ENCODE peak calls at places on chromosomes 6 and 20, in nine cellular contexts. One of them, this sample, is unnamed.

GRCh38 chr20:17867546-17867945 is 101.0 kb downstream of the SNX5 start:
- DNase-seq in heart left ventricle: no peak
- DNase-seq in K562: no peak
- DNase-seq in uterus: no peak
- DNase-seq in transverse colon: no peak
- DNase-seq in HCT116: no peak
- DNase-seq in IMR-90: no peak
- DNase-seq in body of pancreas: no peak
- DNase-seq in sigmoid colon: no peak
- DNase-seq in this sample: no peak

GRCh38 chr6:105649192-105649591 is 246.3 kb upstream of the PREP start:
- DNase-seq in body of pancreas: no peak
- DNase-seq in IMR-90: no peak
- DNase-seq in transverse colon: no peak
- DNase-seq in K562: no peak
- DNase-seq in heart left ventricle: no peak
- DNase-seq in HCT116: no peak
- DNase-seq in sigmoid colon: no peak
- DNase-seq in uterus: no peak
- DNase-seq in this sample: no peak

GRCh38 chr6:43985329-43985728 is 141.9 kb downstream of the MRPL14 start:
- DNase-seq in HCT116: no peak
- DNase-seq in body of pancreas: peak
- DNase-seq in sigmoid colon: peak
- DNase-seq in IMR-90: no peak
- DNase-seq in transverse colon: no peak
- DNase-seq in K562: no peak
- DNase-seq in heart left ventricle: no peak
- DNase-seq in uterus: no peak
- DNase-seq in this sample: no peak

GRCh38 chr6:25685896-25686295 is 33.9 kb downstream of the SCGN start:
- DNase-seq in heart left ventricle: no peak
- DNase-seq in sigmoid colon: no peak
- DNase-seq in IMR-90: no peak
- DNase-seq in K562: no peak
- DNase-seq in body of pancreas: no peak
- DNase-seq in HCT116: no peak
- DNase-seq in transverse colon: no peak
- DNase-seq in uterus: no peak
- DNase-seq in this sample: no peak

GRCh38 chr6:46677314-46677654 is 10.4 kb upstream of the TDRD6 start:
- DNase-seq in sigmoid colon: no peak
- DNase-seq in HCT116: no peak
- DNase-seq in body of pancreas: no peak
- DNase-seq in IMR-90: no peak
- DNase-seq in transverse colon: no peak
- DNase-seq in heart left ventricle: no peak
- DNase-seq in uterus: no peak
- DNase-seq in K562: peak
- DNase-seq in this sample: no peak

GRCh38 chr6:159062564-159062945 is 17.8 kb upstream of the TAGAP start:
- DNase-seq in transverse colon: no peak
- DNase-seq in uterus: no peak
- DNase-seq in sigmoid colon: no peak
- DNase-seq in body of pancreas: no peak
- DNase-seq in HCT116: no peak
- DNase-seq in heart left ventricle: no peak
- DNase-seq in K562: no peak
- DNase-seq in IMR-90: no peak
- DNase-seq in this sample: no peak

GRCh38 chr20:51457281-51457932 is 85.1 kb downstream of the NFATC2 start:
- DNase-seq in IMR-90: peak
- DNase-seq in body of pancreas: peak
- DNase-seq in uterus: peak
- DNase-seq in HCT116: peak
- DNase-seq in transverse colon: no peak
- DNase-seq in sigmoid colon: peak
- DNase-seq in heart left ventricle: peak
- DNase-seq in K562: no peak
- DNase-seq in this sample: peak

GRCh38 chr6:3320238-3320637 is 61.5 kb downstream of the PSMG4 start:
- DNase-seq in transverse colon: no peak
- DNase-seq in uterus: no peak
- DNase-seq in HCT116: no peak
- DNase-seq in body of pancreas: no peak
- DNase-seq in K562: no peak
- DNase-seq in sigmoid colon: no peak
- DNase-seq in heart left ventricle: no peak
- DNase-seq in IMR-90: no peak
- DNase-seq in this sample: no peak

GRCh38 chr20:815914-816606 is 17.5 kb upstream of the FAM110A start:
- DNase-seq in HCT116: peak
- DNase-seq in K562: peak
- DNase-seq in heart left ventricle: peak
- DNase-seq in body of pancreas: peak
- DNase-seq in transverse colon: peak
- DNase-seq in IMR-90: peak
- DNase-seq in uterus: peak
- DNase-seq in sigmoid colon: no peak
- DNase-seq in this sample: peak

GRCh38 chr6:89940225-89941027 is 46.2 kb downstream of the GJA10 start:
- DNase-seq in sigmoid colon: peak
- DNase-seq in HCT116: peak
- DNase-seq in IMR-90: peak
- DNase-seq in uterus: peak
- DNase-seq in transverse colon: peak
- DNase-seq in body of pancreas: peak
- DNase-seq in heart left ventricle: peak
- DNase-seq in K562: peak
- DNase-seq in this sample: peak

GRCh38 chr20:47360489-47361267 is 4.2 kb upstream of the ZMYND8 start:
- DNase-seq in IMR-90: peak
- DNase-seq in body of pancreas: peak
- DNase-seq in sigmoid colon: peak
- DNase-seq in HCT116: peak
- DNase-seq in heart left ventricle: peak
- DNase-seq in transverse colon: peak
- DNase-seq in uterus: peak
- DNase-seq in K562: peak
- DNase-seq in this sample: peak

GRCh38 chr20:38094373-38094775 is 60.8 kb downstream of the RPRD1B start:
- DNase-seq in K562: peak
- DNase-seq in uterus: peak
- DNase-seq in sigmoid colon: peak
- DNase-seq in body of pancreas: peak
- DNase-seq in transverse colon: peak
- DNase-seq in IMR-90: peak
- DNase-seq in heart left ventricle: peak
- DNase-seq in HCT116: no peak
- DNase-seq in this sample: no peak

GRCh38 chr20:45968801-45969711 is 2.9 kb downstream of the ZNF335 start:
- DNase-seq in K562: no peak
- DNase-seq in IMR-90: peak
- DNase-seq in body of pancreas: no peak
- DNase-seq in heart left ventricle: no peak
- DNase-seq in uterus: no peak
- DNase-seq in HCT116: no peak
- DNase-seq in transverse colon: no peak
- DNase-seq in sigmoid colon: peak
- DNase-seq in this sample: peak

GRCh38 chr6:167341665-167342655 is 17.1 kb downstream of the TTLL2 start:
- DNase-seq in body of pancreas: no peak
- DNase-seq in IMR-90: no peak
- DNase-seq in HCT116: no peak
- DNase-seq in heart left ventricle: no peak
- DNase-seq in uterus: no peak
- DNase-seq in K562: no peak
- DNase-seq in transverse colon: no peak
- DNase-seq in sigmoid colon: no peak
- DNase-seq in this sample: no peak

GRCh38 chr6:109073344-109074235 is 21.1 kb downstream of the SESN1 start:
- DNase-seq in sigmoid colon: no peak
- DNase-seq in HCT116: peak
- DNase-seq in transverse colon: no peak
- DNase-seq in body of pancreas: peak
- DNase-seq in heart left ventricle: peak
- DNase-seq in uterus: peak
- DNase-seq in K562: peak
- DNase-seq in IMR-90: peak
- DNase-seq in this sample: no peak

GRCh38 chr6:118617350-118617957 is 33.9 kb downstream of the CEP85L start:
- DNase-seq in transverse colon: no peak
- DNase-seq in sigmoid colon: no peak
- DNase-seq in body of pancreas: no peak
- DNase-seq in IMR-90: no peak
- DNase-seq in uterus: no peak
- DNase-seq in K562: no peak
- DNase-seq in HCT116: no peak
- DNase-seq in heart left ventricle: no peak
- DNase-seq in this sample: no peak

GRCh38 chr6:109224107-109224875 is 129.0 kb downstream of the CEP57L1 start:
- DNase-seq in IMR-90: no peak
- DNase-seq in transverse colon: no peak
- DNase-seq in K562: no peak
- DNase-seq in body of pancreas: no peak
- DNase-seq in uterus: no peak
- DNase-seq in heart left ventricle: no peak
- DNase-seq in HCT116: no peak
- DNase-seq in sigmoid colon: no peak
- DNase-seq in this sample: no peak

GRCh38 chr6:74287932-74288331 is 591.9 kb downstream of the CD109 start:
- DNase-seq in transverse colon: no peak
- DNase-seq in K562: no peak
- DNase-seq in body of pancreas: peak
- DNase-seq in heart left ventricle: no peak
- DNase-seq in IMR-90: no peak
- DNase-seq in uterus: no peak
- DNase-seq in HCT116: no peak
- DNase-seq in sigmoid colon: no peak
- DNase-seq in this sample: no peak
- H3K4me3 ChIP-seq in transverse colon: no peak
- H3K4me3 ChIP-seq in K562: no peak
- H3K4me3 ChIP-seq in body of pancreas: no peak
- H3K4me3 ChIP-seq in heart left ventricle: no peak
- H3K4me3 ChIP-seq in IMR-90: no peak
- H3K4me3 ChIP-seq in uterus: no peak
- H3K4me3 ChIP-seq in HCT116: no peak
- H3K4me3 ChIP-seq in sigmoid colon: no peak
- H3K4me3 ChIP-seq in this sample: no peak

GRCh38 chr6:17202526-17202925 is 78.6 kb upstream of the RBM24 start:
- DNase-seq in uterus: no peak
- DNase-seq in HCT116: no peak
- DNase-seq in heart left ventricle: no peak
- DNase-seq in K562: no peak
- DNase-seq in transverse colon: peak
- DNase-seq in body of pancreas: no peak
- DNase-seq in sigmoid colon: no peak
- DNase-seq in IMR-90: peak
- DNase-seq in this sample: no peak
- TF ChIP-seq POLR2A in uterus: no peak
- TF ChIP-seq POLR2A in HCT116: no peak
- TF ChIP-seq POLR2A in heart left ventricle: no peak
- TF ChIP-seq POLR2A in K562: no peak
- TF ChIP-seq POLR2A in transverse colon: peak
- TF ChIP-seq POLR2A in body of pancreas: no peak
- TF ChIP-seq POLR2A in sigmoid colon: no peak
- TF ChIP-seq POLR2A in IMR-90: no peak
- TF ChIP-seq POLR2A in this sample: no peak

GRCh38 chr20:58237318-58238182 is 9.1 kb upstream of the ANKRD60 start:
- DNase-seq in IMR-90: peak
- DNase-seq in uterus: no peak
- DNase-seq in body of pancreas: no peak
- DNase-seq in HCT116: no peak
- DNase-seq in K562: no peak
- DNase-seq in transverse colon: no peak
- DNase-seq in heart left ventricle: no peak
- DNase-seq in sigmoid colon: no peak
- DNase-seq in this sample: no peak
- H3K4me3 ChIP-seq in IMR-90: peak
- H3K4me3 ChIP-seq in uterus: no peak
- H3K4me3 ChIP-seq in body of pancreas: no peak
- H3K4me3 ChIP-seq in HCT116: no peak
- H3K4me3 ChIP-seq in K562: no peak
- H3K4me3 ChIP-seq in transverse colon: peak
- H3K4me3 ChIP-seq in heart left ventricle: peak
- H3K4me3 ChIP-seq in sigmoid colon: no peak
- H3K4me3 ChIP-seq in this sample: no peak

GRCh38 chr6:91606148-91606901 is 1019.5 kb upstream of the MAP3K7 start:
- DNase-seq in transverse colon: no peak
- DNase-seq in HCT116: no peak
- DNase-seq in K562: no peak
- DNase-seq in uterus: no peak
- DNase-seq in body of pancreas: no peak
- DNase-seq in sigmoid colon: no peak
- DNase-seq in IMR-90: no peak
- DNase-seq in heart left ventricle: no peak
- DNase-seq in this sample: no peak

GRCh38 chr6:91613481-91613880 is 1026.6 kb upstream of the MAP3K7 start:
- DNase-seq in HCT116: no peak
- DNase-seq in uterus: no peak
- DNase-seq in heart left ventricle: no peak
- DNase-seq in K562: no peak
- DNase-seq in sigmoid colon: no peak
- DNase-seq in IMR-90: no peak
- DNase-seq in body of pancreas: no peak
- DNase-seq in transverse colon: no peak
- DNase-seq in this sample: no peak

GRCh38 chr6:91611190-91611589 is 1024.3 kb upstream of the MAP3K7 start:
- DNase-seq in heart left ventricle: no peak
- DNase-seq in body of pancreas: no peak
- DNase-seq in uterus: no peak
- DNase-seq in IMR-90: no peak
- DNase-seq in HCT116: no peak
- DNase-seq in transverse colon: no peak
- DNase-seq in sigmoid colon: no peak
- DNase-seq in K562: no peak
- DNase-seq in this sample: no peak

DNA sequence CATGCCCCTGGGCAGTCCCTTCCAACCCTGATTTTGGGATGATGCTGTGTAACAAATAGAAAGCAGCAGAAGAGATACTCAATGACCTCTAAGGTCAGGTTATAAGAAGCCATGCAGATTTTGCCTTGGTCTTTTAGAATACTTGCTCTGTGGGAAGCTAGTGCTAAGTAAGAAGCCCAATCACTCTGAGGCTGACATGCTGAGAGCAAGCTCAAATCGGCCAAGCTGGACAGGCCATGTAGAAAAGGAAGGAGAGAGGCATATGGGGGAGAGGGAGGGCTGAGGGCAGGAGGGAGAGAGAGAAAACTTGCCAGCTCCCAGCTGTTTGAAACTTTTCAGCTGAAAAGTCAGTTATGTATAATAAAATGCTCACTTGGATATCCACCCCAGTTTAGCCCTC is 1021.6 kb upstream of the MAP3K7 start:
- DNase-seq in transverse colon: no peak
- DNase-seq in HCT116: no peak
- DNase-seq in K562: no peak
- DNase-seq in body of pancreas: no peak
- DNase-seq in IMR-90: no peak
- DNase-seq in heart left ventricle: no peak
- DNase-seq in sigmoid colon: no peak
- DNase-seq in uterus: no peak
- DNase-seq in this sample: no peak
- TF ChIP-seq POLR2A in transverse colon: no peak
- TF ChIP-seq POLR2A in HCT116: no peak
- TF ChIP-seq POLR2A in K562: no peak
- TF ChIP-seq POLR2A in body of pancreas: no peak
- TF ChIP-seq POLR2A in IMR-90: no peak
- TF ChIP-seq POLR2A in heart left ventricle: no peak
- TF ChIP-seq POLR2A in sigmoid colon: no peak
- TF ChIP-seq POLR2A in uterus: no peak
- TF ChIP-seq POLR2A in this sample: no peak